ENCODE peak calls at places on chromosomes 5 and 9, in eight cellular contexts. G is HCT116, J is GM12878, S is endothelial cell of umbilical vein, H is GM23338, U is HepG2, L is K562, Q is H1. B is an unnamed sample.

GRCh38 chr9:136615631-136616306 is 46.9 kb upstream of the EGFL7 start:
- DNase-seq in L (no peak), H (no peak), S (no peak), Q (no peak), G (no peak), U (no peak), J (no peak), B (no peak)

GRCh38 chr9:127918201-127919107 is 1.6 kb upstream of the ST6GALNAC4 start:
- DNase-seq in U (no peak), L (peak), G (no peak), S (peak), J (no peak), H (peak), Q (no peak), B (no peak)

GRCh38 chr9:3386753-3387152 is 139.0 kb downstream of the RFX3 start:
- DNase-seq in S (no peak), G (no peak), H (no peak), J (no peak), L (no peak), U (no peak), Q (no peak), B (no peak)

GRCh38 chr9:78239506-78239905 is 3.6 kb downstream of the CEP78 start:
- DNase-seq in U (peak), L (no peak), G (no peak), S (no peak), Q (no peak), H (peak), J (no peak), B (no peak)

GRCh38 chr9:134475051-134475790 is 149.0 kb downstream of the RXRA start:
- DNase-seq in L (no peak), J (no peak), G (no peak), Q (no peak), U (no peak), S (peak), H (no peak), B (no peak)

GRCh38 chr5:66860199-66860975 is 264.2 kb downstream of the MAST4 start:
- DNase-seq in U (no peak), S (peak), H (peak), Q (no peak), G (no peak), J (no peak), L (no peak), B (no peak)

GRCh38 chr5:67773439-67773988 is 442.0 kb upstream of the PIK3R1 start:
- DNase-seq in J (no peak), U (peak), G (peak), Q (no peak), H (no peak), L (no peak), S (peak), B (no peak)

GRCh38 chr5:89946514-89946913 is 463.0 kb downstream of the CETN3 start:
- DNase-seq in J (no peak), Q (no peak), H (no peak), L (no peak), S (no peak), G (no peak), U (no peak), B (no peak)

GRCh38 chr9:89814340-89815040 is 209.7 kb downstream of the GADD45G start:
- DNase-seq in Q (no peak), U (no peak), S (peak), H (no peak), G (no peak), L (no peak), J (no peak), B (no peak)

GRCh38 chr9:20636883-20637440 is 14.7 kb upstream of the MLLT3 start:
- DNase-seq in J (no peak), U (no peak), Q (no peak), L (no peak), G (no peak), S (no peak), H (peak), B (no peak)

GRCh38 chr5:174503461-174504265 is 220.7 kb upstream of the MSX2 start:
- DNase-seq in Q (no peak), H (no peak), G (peak), U (no peak), J (no peak), S (peak), L (no peak), B (peak)

GRCh38 chr5:73233053-73233460 is 60.1 kb downstream of the TMEM174 start:
- DNase-seq in S (no peak), L (no peak), Q (peak), H (no peak), U (no peak), J (no peak), G (no peak), B (no peak)

GRCh38 chr5:141811287-141812155 is 66.7 kb downstream of the PCDH1 start:
- DNase-seq in H (peak), G (no peak), J (no peak), L (peak), Q (peak), S (no peak), U (peak), B (no peak)

GRCh38 chr9:127805620-127806019 is 2.9 kb downstream of the FPGS start:
- DNase-seq in S (peak), H (peak), U (peak), G (peak), Q (peak), J (no peak), L (no peak), B (no peak)

GRCh38 chr5:74056102-74056788 is 430.2 kb downstream of the ARHGEF28 start:
- DNase-seq in Q (no peak), G (no peak), S (no peak), H (no peak), L (no peak), J (no peak), U (no peak), B (no peak)

GRCh38 chr5:10649518-10650410 is 85.9 kb downstream of the ANKRD33B start:
- DNase-seq in L (no peak), J (no peak), Q (peak), G (no peak), S (no peak), U (no peak), H (peak), B (no peak)

GRCh38 chr9:92378825-92379535 is 25.4 kb downstream of the OGN start:
- DNase-seq in G (no peak), H (peak), Q (no peak), U (no peak), S (no peak), L (no peak), J (no peak), B (peak)

GRCh38 chr9:12697719-12698118 is 4.5 kb downstream of the TYRP1 start:
- DNase-seq in S (peak), Q (no peak), J (no peak), H (no peak), L (no peak), G (no peak), U (no peak), B (no peak)

GRCh38 chr9:125343518-125344284 is 82.1 kb downstream of the GAPVD1 start:
- DNase-seq in L (no peak), H (peak), G (no peak), U (no peak), S (peak), Q (no peak), J (no peak), B (no peak)

GRCh38 chr5:8247485-8247884 is 378.5 kb downstream of the MTRR start:
- DNase-seq in U (no peak), S (no peak), Q (no peak), H (no peak), L (no peak), J (no peak), G (no peak), B (no peak)

GRCh38 chr5:59656351-59657254 is 236.9 kb downstream of the PDE4D start:
- DNase-seq in U (no peak), Q (no peak), J (no peak), L (no peak), H (no peak), S (no peak), G (no peak), B (no peak)

GRCh38 chr9:92736816-92737606 is 27.6 kb downstream of the BICD2 start:
- DNase-seq in S (no peak), L (no peak), G (no peak), U (no peak), H (no peak), J (no peak), Q (no peak), B (no peak)

GRCh38 chr9:131277673-131278420 is 1.5 kb upstream of the FAM78A start:
- DNase-seq in S (peak), Q (peak), U (peak), H (peak), G (peak), L (peak), J (no peak), B (peak)
- TF ChIP-seq POLR2AphosphoS5 in S (no peak), Q (no peak), U (no peak), H (peak), G (peak), L (no peak), J (no peak), B (no peak)

GRCh38 chr5:133025804-133026663 is at the start of gene ZCCHC10:
- DNase-seq in J (peak), L (peak), U (peak), S (peak), G (peak), Q (peak), H (peak), B (peak)
- TF ChIP-seq EZH2 in J (no peak), L (no peak), U (no peak), S (no peak), G (no peak), Q (no peak), H (no peak), B (no peak)

GRCh38 chr5:178785999-178786398 is 55.5 kb upstream of the ZNF354A start:
- DNase-seq in L (peak), U (no peak), J (no peak), H (no peak), Q (no peak), S (no peak), G (no peak), B (no peak)

GRCh38 chr5:178786424-178786823 is 56.0 kb upstream of the ZNF354A start:
- DNase-seq in J (no peak), Q (no peak), H (no peak), S (no peak), U (no peak), L (no peak), G (no peak), B (no peak)

GRCh38 chr5:178787889-178788288 is 57.4 kb upstream of the ZNF354A start:
- DNase-seq in H (no peak), J (no peak), L (no peak), Q (no peak), G (no peak), U (no peak), S (no peak), B (no peak)

GRCh38 chr5:178788381-178789085 is 58.1 kb upstream of the ZNF354A start:
- DNase-seq in S (no peak), U (no peak), J (no peak), H (peak), L (no peak), G (no peak), Q (no peak), B (no peak)

GRCh38 chr5:178786859-178787499 is 56.5 kb upstream of the ZNF354A start:
- DNase-seq in H (no peak), S (no peak), J (no peak), U (peak), G (no peak), Q (no peak), L (no peak), B (no peak)
- TF ChIP-seq POLR2AphosphoS5 in H (no peak), S (no peak), J (no peak), U (no peak), G (no peak), Q (no peak), L (no peak), B (no peak)

GRCh38 chr9:105636331-105636730 is 25.9 kb upstream of the TAL2 start:
- DNase-seq in U (no peak), H (no peak), L (no peak), G (no peak), Q (no peak), S (peak), J (no peak), B (no peak)
- TF ChIP-seq EZH2 in U (no peak), H (no peak), L (no peak), G (no peak), Q (no peak), S (no peak), J (no peak), B (no peak)

DNA sequence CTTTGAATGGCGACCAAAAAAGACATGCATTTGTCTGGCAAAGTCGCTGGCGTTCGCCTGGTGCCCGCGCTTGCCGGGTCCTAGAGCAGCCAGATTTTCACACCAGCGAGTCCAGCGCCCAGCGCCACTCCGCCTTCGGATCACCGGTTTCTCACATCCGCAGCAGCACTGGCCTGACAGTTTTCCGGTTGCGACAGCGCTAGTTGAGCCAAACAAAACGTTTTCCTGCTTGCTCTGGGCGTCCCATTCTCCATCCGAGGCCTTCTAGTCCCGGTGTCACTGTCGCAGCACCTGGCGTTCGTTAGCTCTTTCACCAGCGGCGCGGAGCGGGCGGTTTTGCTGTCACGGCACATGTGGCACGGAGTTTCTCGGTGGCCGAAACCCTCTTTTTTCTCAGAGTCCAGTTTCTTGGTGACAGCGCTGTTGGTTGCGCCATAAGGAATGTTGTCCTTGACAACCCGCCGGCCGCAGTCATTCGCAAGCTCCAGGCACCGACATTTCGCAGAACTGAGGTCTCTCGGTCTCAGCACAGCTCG is 48.0 kb downstream of the ANXA2R start:
- DNase-seq in U (peak), Q (peak), S (peak), J (no peak), L (peak), G (peak), H (peak), B (no peak)
- TF ChIP-seq POLR2AphosphoS5 in U (peak), Q (no peak), S (peak), J (peak), L (peak), G (peak), H (no peak), B (no peak)

B was measured in SK-N-MC.